ENCODE peak calls at places on chromosomes 4 and X, in four cellular contexts. O is PC-3, X is lower lobe of right lung, L is AG04450. A is an unnamed sample.

GRCh38 chr4:4507923-4508322 is 33.9 kb downstream of the STX18 start:
- DNase-seq in X (no peak), L (no peak), O (peak; percentile 32), A (no peak)

GRCh38 chr4:170259631-170260153 is 169.9 kb upstream of the AADAT start:
- DNase-seq in O (peak; percentile 92), X (peak; percentile 53), L (peak; percentile 6), A (peak; percentile 83)

GRCh38 chr4:138188406-138189084 is 53.6 kb downstream of the SLC7A11 start:
- DNase-seq in X (no peak), O (no peak), L (no peak), A (no peak)

GRCh38 chrX:31021537-31021936 is 50.3 kb downstream of the FTHL17 start:
- DNase-seq in O (no peak), L (no peak), X (no peak), A (no peak)

GRCh38 chrX:38694394-38694793 is 106.9 kb upstream of the MID1IP1 start:
- DNase-seq in X (no peak), O (peak; percentile 4), L (no peak), A (no peak)

GRCh38 chr4:85477538-85477937 is 2.6 kb downstream of the ARHGAP24 start:
- DNase-seq in X (no peak), L (no peak), O (no peak), A (no peak)

GRCh38 chrX:129493643-129494042 is 29.6 kb downstream of the SMARCA1 start:
- DNase-seq in X (no peak), L (no peak), O (peak; percentile 77), A (no peak)

GRCh38 chr4:33482773-33483172 is 2761.5 kb downstream of the ARAP2 start:
- DNase-seq in X (no peak), L (no peak), O (peak; percentile 74), A (no peak)

GRCh38 chr4:102722740-102723139 is 38.0 kb downstream of the MANBA start:
- DNase-seq in L (no peak), O (no peak), X (no peak), A (no peak)

GRCh38 chr4:140367738-140368137 is 5.7 kb upstream of the SCOC start:
- DNase-seq in L (peak; percentile 8), X (no peak), O (peak; percentile 78), A (no peak)

GRCh38 chr4:102308032-102308799 is 37.1 kb downstream of the SLC39A8 start:
- DNase-seq in O (no peak), X (peak; percentile 43), L (no peak), A (no peak)

GRCh38 chrX:70253377-70254062 is 6.5 kb downstream of the P2RY4 start:
- DNase-seq in L (no peak), O (peak; percentile 71), X (no peak), A (no peak)

GRCh38 chr4:93828332-93828829 is at the start of gene ATOH1:
- DNase-seq in X (peak; percentile 44), L (no peak), O (no peak), A (no peak)

GRCh38 chrX:1386338-1387127 is 5.4 kb downstream of the SLC25A6 start:
- DNase-seq in X (peak; percentile 39), O (no peak), L (no peak), A (no peak)

GRCh38 chrX:66625525-66625924 is 13.4 kb downstream of the EDA2R start:
- DNase-seq in L (no peak), O (no peak), X (no peak), A (no peak)

GRCh38 chr4:53479731-53480525 is 102.5 kb downstream of the FIP1L1 start:
- DNase-seq in O (peak; percentile 78), L (no peak), X (no peak), A (no peak)

GRCh38 chr4:152014280-152014679 is 253.5 kb upstream of the GATB start:
- DNase-seq in X (no peak), O (no peak), L (no peak), A (no peak)

GRCh38 chr4:51830146-51830545 is 12.8 kb upstream of the DCUN1D4 start:
- DNase-seq in O (no peak), L (no peak), X (no peak), A (no peak)

GRCh38 chr4:125985856-125986255 is 671.1 kb downstream of the FAT4 start:
- DNase-seq in L (no peak), O (no peak), X (no peak), A (no peak)

GRCh38 chrX:7346021-7346420 is 198.1 kb upstream of the PUDP start:
- DNase-seq in X (no peak), L (no peak), O (peak; percentile 14), A (no peak)

GRCh38 chr4:121239951-121240350 is 75.8 kb upstream of the TNIP3 start:
- DNase-seq in L (no peak), O (no peak), X (no peak), A (no peak)

GRCh38 chrX:24647257-24648058 is at the start of gene PCYT1B:
- DNase-seq in L (peak; percentile 3), X (peak; percentile 64), O (no peak), A (peak; percentile 51)

GRCh38 chrX:154986826-154987575 is 35.5 kb downstream of the F8 start:
- DNase-seq in O (peak; percentile 19), X (no peak), L (no peak), A (no peak)

GRCh38 chr4:108140328-108140727 is 28.4 kb downstream of the LEF1 start:
- DNase-seq in X (no peak), O (no peak), L (no peak), A (no peak)

GRCh38 chrX:75155830-75156525 is at the start of gene ABCB7:
- DNase-seq in X (peak; percentile 56), O (peak; percentile 75), L (peak; percentile 39), A (no peak)

GRCh38 chr4:159764343-159764952 is 661.6 kb downstream of the RAPGEF2 start:
- DNase-seq in L (no peak), X (no peak), O (peak; percentile 64), A (peak; percentile 46)

GRCh38 chrX:9698566-9698965 is 67.1 kb downstream of the GPR143 start:
- DNase-seq in O (no peak), X (no peak), L (no peak), A (no peak)

GRCh38 chr4:100936676-100937390 is 410.5 kb downstream of the PPP3CA start:
- DNase-seq in O (peak; percentile 21), X (no peak), L (no peak), A (peak; percentile 5)

GRCh38 chrX:155231163-155231562 is 14.9 kb downstream of the VBP1 start:
- DNase-seq in L (no peak), X (no peak), O (no peak), A (no peak)

GRCh38 chrX:114959729-114960128 is 57.7 kb downstream of the IL13RA2 start:
- DNase-seq in O (peak; percentile 52), X (no peak), L (no peak), A (no peak)

GRCh38 chr4:88792821-88793220 is 95.2 kb upstream of the NAP1L5 start:
- DNase-seq in L (no peak), X (no peak), O (peak; percentile 11), A (no peak)

GRCh38 chr4:108796173-108796572 is 33.3 kb upstream of the ETNPPL start:
- DNase-seq in O (no peak), L (no peak), X (no peak), A (no peak)

GRCh38 chrX:48883729-48884128 is 13.8 kb downstream of the TIMM17B start:
- DNase-seq in O (peak; percentile 14), X (no peak), L (no peak), A (no peak)

GRCh38 chr4:54217642-54218486 is 11.2 kb upstream of the PDGFRA start:
- DNase-seq in O (peak; percentile 94), L (peak; percentile 64), X (peak; percentile 63), A (no peak)

GRCh38 chrX:130086414-130087207 is 23.7 kb downstream of the ELF4 start:
- DNase-seq in X (peak; percentile 68), L (no peak), O (no peak), A (no peak)

GRCh38 chrX:140389331-140389730 is 115.5 kb downstream of the SOX3 start:
- DNase-seq in L (no peak), X (no peak), O (no peak), A (no peak)

GRCh38 chr4:38488891-38489861 is 174.8 kb upstream of the KLF3 start:
- DNase-seq in L (no peak), O (no peak), X (no peak), A (peak; percentile 38)

GRCh38 chrX:65813245-65813644 is 145.8 kb downstream of the MSN start:
- DNase-seq in L (no peak), X (no peak), O (no peak), A (no peak)

GRCh38 chr4:48173055-48173991 is 39.3 kb upstream of the TXK start:
- DNase-seq in X (no peak), L (peak; percentile 36), O (peak; percentile 52), A (peak; percentile 29)

GRCh38 chr4:56630876-56631666 is 50.0 kb downstream of the HOPX start:
- DNase-seq in X (no peak), L (no peak), O (no peak), A (peak; percentile 62)

GRCh38 chrX:119040432-119040831 is 32.4 kb upstream of the CT47C1 start:
- DNase-seq in L (no peak), X (no peak), O (no peak), A (no peak)
- TF ChIP-seq CTCF in L (no peak), X (no peak), O (no peak), A (no peak)

GRCh38 chr4:184281231-184282139 is 63.8 kb upstream of the ENPP6 start:
- DNase-seq in L (no peak), O (no peak), X (no peak), A (no peak)

GRCh38 chr4:184284336-184284690 is 66.6 kb upstream of the ENPP6 start:
- DNase-seq in X (no peak), L (no peak), O (no peak), A (no peak)

GRCh38 chr4:184283659-184284335 is 66.1 kb upstream of the ENPP6 start:
- DNase-seq in L (no peak), O (no peak), X (no peak), A (no peak)

GRCh38 chr4:184282251-184282713 is 64.6 kb upstream of the ENPP6 start:
- DNase-seq in L (no peak), O (no peak), X (peak; percentile 66), A (no peak)

GRCh38 chr4:184282895-184283654 is 65.4 kb upstream of the ENPP6 start:
- DNase-seq in L (no peak), X (no peak), O (no peak), A (no peak)
- H3K4me3 ChIP-seq in L (no peak overlapping the region), X (peak overlapping the region; percentile 42), O (no peak overlapping the region), A (no peak overlapping the region)

DNA sequence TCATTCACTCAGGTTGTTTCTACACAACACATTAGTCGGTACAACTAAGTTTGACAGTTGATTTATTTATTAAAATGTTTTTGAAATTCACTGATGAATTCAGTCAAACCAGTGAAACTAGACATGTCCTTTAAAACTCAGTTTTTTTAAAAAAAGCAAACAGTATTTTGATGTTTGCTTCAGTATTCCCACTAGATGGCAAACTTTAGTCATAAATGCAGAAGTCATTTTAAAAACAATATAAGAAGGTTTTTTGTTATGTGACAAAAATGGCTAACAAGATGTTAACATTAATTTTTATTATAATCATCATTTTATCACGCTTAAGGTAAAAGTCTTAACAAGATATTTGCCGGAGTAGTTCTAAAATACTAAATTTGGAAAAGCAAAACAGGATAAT is 1337.8 kb upstream of the DIAPH2 start:
- DNase-seq in X (no peak), O (peak; percentile 17), L (no peak), A (no peak)
- TF ChIP-seq CTCF in X (no peak), O (peak; percentile 56), L (peak; percentile 7), A (peak; percentile 13)

GRCh38 chrX:20499763-20500162 is 233.1 kb upstream of the RPS6KA3 start:
- DNase-seq in L (no peak), X (no peak), O (no peak), A (no peak)

GRCh38 chrX:20500949-20501348 is 234.2 kb upstream of the RPS6KA3 start:
- DNase-seq in O (no peak), L (no peak), X (no peak), A (no peak)

GRCh38 chrX:20498851-20499635 is 232.3 kb upstream of the RPS6KA3 start:
- DNase-seq in L (peak; percentile 24), O (no peak), X (no peak), A (no peak)

GRCh38 chrX:20500171-20500865 is 233.6 kb upstream of the RPS6KA3 start:
- DNase-seq in O (no peak), L (no peak), X (no peak), A (no peak)
- H3K4me3 ChIP-seq in O (no peak overlapping the region), L (no peak overlapping the region), X (no peak overlapping the region), A (no peak overlapping the region)